ENCODE peak calls at places on chromosomes 4 and X, in eight cellular contexts. K is LoVo; T is stimulated activated CD8-positive, alpha-beta memory T cell treated with anti-CD3 and anti-CD28 coated beads, Interleukin-4, amount 100 ng/mL, for 4 hours; P is mesendoderm; I is H54; L is Ammon's horn; H is AG09319; D is T-helper 17 cell. U is an unnamed sample.

GRCh38 chr4:184961693-184962092 is 56.6 kb upstream of the HELT start:
- DNase-seq in K (no peak), T (no peak), P (no peak), I (peak), L (no peak), H (no peak), D (no peak), U (no peak)

GRCh38 chr4:126604273-126604867 is 1028.4 kb upstream of the INTU start:
- DNase-seq in K (peak), T (no peak), P (peak), I (no peak), L (peak), H (peak), D (no peak), U (peak)

GRCh38 chrX:102712216-102712966 is at the start of gene GPRASP2:
- DNase-seq in K (peak), T (no peak), P (peak), I (peak), L (peak), H (no peak), D (peak), U (no peak)

GRCh38 chr4:36772154-36772516 is 472.4 kb upstream of the NWD2 start:
- DNase-seq in K (no peak), T (no peak), P (no peak), I (no peak), L (no peak), H (no peak), D (no peak), U (no peak)

GRCh38 chr4:102449751-102450352 is 51.3 kb upstream of the NFKB1 start:
- DNase-seq in K (peak), T (peak), P (peak), I (peak), L (peak), H (no peak), D (no peak), U (peak)

GRCh38 chr4:76748649-76749048 is 149.3 kb downstream of the SOWAHB start:
- DNase-seq in K (peak), T (no peak), P (peak), I (no peak), L (peak), H (no peak), D (no peak), U (no peak)

GRCh38 chr4:30718021-30718888 is 1.9 kb upstream of the PCDH7 start:
- DNase-seq in K (no peak), T (no peak), P (peak), I (no peak), L (peak), H (no peak), D (no peak), U (no peak)

GRCh38 chr4:7043521-7044414 is 596 bp downstream of the TADA2B start:
- DNase-seq in K (no peak), T (no peak), P (peak), I (peak), L (no peak), H (no peak), D (peak), U (peak)

GRCh38 chr4:98932539-98932938 is 3.6 kb upstream of the EIF4E start:
- DNase-seq in K (peak), T (no peak), P (no peak), I (no peak), L (no peak), H (no peak), D (no peak), U (no peak)

GRCh38 chrX:139079789-139080188 is 368.3 kb upstream of the FGF13 start:
- DNase-seq in K (no peak), T (no peak), P (no peak), I (no peak), L (no peak), H (no peak), D (no peak), U (no peak)

GRCh38 chr4:168540086-168540864 is 43.4 kb downstream of the PALLD start:
- DNase-seq in K (no peak), T (no peak), P (peak), I (no peak), L (no peak), H (no peak), D (no peak), U (no peak)

GRCh38 chrX:139826065-139827044 is 106.5 kb downstream of the ATP11C start:
- DNase-seq in K (no peak), T (no peak), P (no peak), I (no peak), L (peak), H (peak), D (no peak), U (no peak)

GRCh38 chr4:25859429-25860148 is 3.2 kb downstream of the SEL1L3 start:
- DNase-seq in K (no peak), T (no peak), P (peak), I (no peak), L (no peak), H (no peak), D (no peak), U (no peak)

GRCh38 chr4:15868816-15869413 is 69.6 kb downstream of the FGFBP1 start:
- DNase-seq in K (no peak), T (no peak), P (no peak), I (no peak), L (no peak), H (no peak), D (no peak), U (no peak)

GRCh38 chrX:45775462-45775861 is 574.8 kb upstream of the DIPK2B start:
- DNase-seq in K (peak), T (no peak), P (peak), I (no peak), L (no peak), H (no peak), D (no peak), U (no peak)

GRCh38 chr4:91302120-91302519 is 1001.6 kb upstream of the GRID2 start:
- DNase-seq in K (no peak), T (no peak), P (no peak), I (no peak), L (no peak), H (no peak), D (no peak), U (no peak)

GRCh38 chr4:38082424-38083374 is 122.5 kb downstream of the PTTG2 start:
- DNase-seq in K (peak), T (no peak), P (no peak), I (no peak), L (peak), H (no peak), D (no peak), U (no peak)

GRCh38 chrX:93422693-93423092 is 250.7 kb downstream of the NAP1L3 start:
- DNase-seq in K (peak), T (no peak), P (peak), I (peak), L (peak), H (no peak), D (no peak), U (peak)

GRCh38 chr4:100081511-100081910 is 108.8 kb downstream of the DDIT4L start:
- DNase-seq in K (no peak), T (no peak), P (no peak), I (no peak), L (no peak), H (no peak), D (no peak), U (no peak)

U was measured in AML-193.